ENCODE peak calls at places on chromosome 11, in six cellular contexts. A, B, R, P, D and G are unnamed samples.

GRCh38 chr11:1054143-1055108 is 17.9 kb upstream of the MUC6 start:
- DNase-seq in A (no peak), B (no peak), R (no peak), P (no peak), D (no peak), G (peak; percentile 87)

GRCh38 chr11:101915811-101916291 is 471 bp downstream of the ANGPTL5 start:
- DNase-seq in A (no peak), B (peak; percentile 51), R (peak; percentile 25), P (no peak), D (peak; percentile 52), G (no peak)

GRCh38 chr11:47166368-47166767 is 10.3 kb downstream of the ARFGAP2 start:
- DNase-seq in A (no peak), B (no peak), R (no peak), P (no peak), D (no peak), G (peak; percentile 17)

GRCh38 chr11:118609380-118610219 is 2.2 kb downstream of the PHLDB1 start:
- DNase-seq in A (peak; percentile 9), B (no peak), R (no peak), P (peak; percentile 13), D (peak; percentile 56), G (no peak)

GRCh38 chr11:28899706-28900105 is 791.5 kb downstream of the METTL15 start:
- DNase-seq in A (no peak), B (no peak), R (no peak), P (no peak), D (no peak), G (no peak)

GRCh38 chr11:109696191-109696897 is 274.4 kb downstream of the C11orf87 start:
- DNase-seq in A (no peak), B (no peak), R (no peak), P (no peak), D (peak; percentile 5), G (peak; percentile 13)

GRCh38 chr11:126790550-126790981 is 210.0 kb downstream of the KIRREL3 start:
- DNase-seq in A (no peak), B (no peak), R (no peak), P (no peak), D (peak; percentile 10), G (peak; percentile 85)

GRCh38 chr11:66069715-66070603 is at the start of gene PACS1:
- DNase-seq in A (peak; percentile 69), B (peak; percentile 60), R (peak; percentile 96), P (peak; percentile 65), D (peak; percentile 77), G (peak; percentile 99)

GRCh38 chr11:32510039-32510438 is 73.6 kb upstream of the EIF3M start:
- DNase-seq in A (no peak), B (no peak), R (no peak), P (no peak), D (no peak), G (no peak)

GRCh38 chr11:24704716-24705115 is 207.9 kb downstream of the LUZP2 start:
- DNase-seq in A (no peak), B (no peak), R (no peak), P (no peak), D (no peak), G (no peak)

GRCh38 chr11:61701298-61701993 is 21.3 kb downstream of the DAGLA start:
- DNase-seq in A (no peak), B (no peak), R (no peak), P (no peak), D (peak; percentile 28), G (no peak)

GRCh38 chr11:124693142-124693541 is 19.4 kb downstream of the SPA17 start:
- DNase-seq in A (no peak), B (no peak), R (no peak), P (no peak), D (no peak), G (no peak)